ENCODE peak calls at places on chromosomes 1 and 21, in nine cellular contexts. L is lower lobe of right lung, G is ascending aorta, U is Karpas-422, R is WERI-Rb-1, O is GM23248, H is lung, Q is heart right ventricle, A is gastrocnemius medialis. Y is an unnamed sample. For H3K9me3, the result is how much of the 10 kb centered on the place peaks cover.

GRCh38 chr21:43467785-43468184 is 40.9 kb upstream of the SIK1 start:
- DNase-seq in L (peak), G (no peak), U (no peak), R (no peak), O (no peak), H (no peak), Q (no peak), A (no peak), Y (peak)

GRCh38 chr1:53254011-53254640 is 15.8 kb upstream of the MAGOH start:
- DNase-seq in L (no peak), G (no peak), U (no peak), R (no peak), O (peak), H (no peak), Q (no peak), A (no peak), Y (no peak)

GRCh38 chr1:154353460-154353904 is 28.2 kb downstream of the ATP8B2 start:
- DNase-seq in L (no peak), G (peak), U (no peak), R (no peak), O (peak), H (peak), Q (no peak), A (peak), Y (peak)

GRCh38 chr1:205073511-205073910 is 10.7 kb downstream of the TMEM81 start:
- DNase-seq in L (no peak), G (no peak), U (no peak), R (no peak), O (peak), H (no peak), Q (no peak), A (no peak), Y (no peak)

GRCh38 chr1:147676306-147677085 is 6.2 kb upstream of the ACP6 start:
- DNase-seq in L (no peak), G (no peak), U (no peak), R (no peak), O (peak), H (no peak), Q (no peak), A (no peak), Y (no peak)

GRCh38 chr1:162070094-162070748 is 730 bp downstream of the NOS1AP start:
- DNase-seq in L (peak), G (no peak), U (no peak), R (peak), O (peak), H (peak), Q (no peak), A (peak), Y (no peak)

GRCh38 chr1:94792876-94793605 is 27.1 kb upstream of the SLC44A3 start:
- DNase-seq in L (no peak), G (no peak), U (no peak), R (no peak), O (peak), H (no peak), Q (no peak), A (no peak), Y (no peak)

GRCh38 chr1:91851130-91852010 is 34.6 kb downstream of the TGFBR3 start:
- DNase-seq in L (peak), G (peak), U (no peak), R (no peak), O (peak), H (peak), Q (peak), A (peak), Y (no peak)

GRCh38 chr1:201503397-201504176 is 3.3 kb downstream of the CSRP1 start:
- DNase-seq in L (no peak), G (peak), U (no peak), R (peak), O (peak), H (no peak), Q (no peak), A (no peak), Y (no peak)

GRCh38 chr1:73205294-73205973 is 923.1 kb upstream of the NEGR1 start:
- DNase-seq in L (no peak), G (no peak), U (no peak), R (no peak), O (no peak), H (no peak), Q (no peak), A (no peak), Y (no peak)

GRCh38 chr1:81126989-81127571 is 673.7 kb upstream of the ADGRL2 start:
- DNase-seq in L (no peak), G (no peak), U (no peak), R (peak), O (no peak), H (no peak), Q (no peak), A (no peak), Y (no peak)

GRCh38 chr1:117599822-117600221 is 6.0 kb upstream of the TENT5C start:
- DNase-seq in L (no peak), G (peak), U (no peak), R (no peak), O (no peak), H (no peak), Q (no peak), A (peak), Y (no peak)

GRCh38 chr1:30512253-30512921 is 211.0 kb downstream of the MATN1 start:
- DNase-seq in L (no peak), G (no peak), U (no peak), R (no peak), O (peak), H (no peak), Q (no peak), A (no peak), Y (no peak)

GRCh38 chr1:237745545-237745944 is 145.2 kb downstream of the ZP4 start:
- DNase-seq in L (no peak), G (no peak), U (no peak), R (no peak), O (no peak), H (no peak), Q (no peak), A (no peak), Y (no peak)

GRCh38 chr21:45979141-45979631 is 2.4 kb upstream of the COL6A1 start:
- DNase-seq in L (peak), G (peak), U (no peak), R (peak), O (peak), H (no peak), Q (peak), A (no peak), Y (no peak)

GRCh38 chr1:111813440-111814304 is 58.0 kb downstream of the DDX20 start:
- DNase-seq in L (no peak), G (no peak), U (peak), R (peak), O (no peak), H (no peak), Q (no peak), A (no peak), Y (no peak)

GRCh38 chr1:16129316-16129715 is 26.6 kb downstream of the EPHA2 start:
- DNase-seq in L (no peak), G (no peak), U (no peak), R (no peak), O (no peak), H (no peak), Q (no peak), A (no peak), Y (no peak)

GRCh38 chr1:26003262-26003661 is 5.4 kb upstream of the PAFAH2 start:
- DNase-seq in L (no peak), G (no peak), U (no peak), R (no peak), O (no peak), H (no peak), Q (no peak), A (no peak), Y (no peak)

GRCh38 chr1:100152271-100152670 is 19.3 kb downstream of the TRMT13 start:
- DNase-seq in L (no peak), G (no peak), U (no peak), R (no peak), O (no peak), H (no peak), Q (no peak), A (no peak), Y (peak)

GRCh38 chr1:65418522-65419185 is 1.8 kb upstream of the LEPR start:
- DNase-seq in L (no peak), G (no peak), U (no peak), R (no peak), O (peak), H (no peak), Q (no peak), A (no peak), Y (no peak)

GRCh38 chr1:57605933-57606332 is 182.1 kb upstream of the DAB1 start:
- DNase-seq in L (no peak), G (no peak), U (no peak), R (no peak), O (no peak), H (no peak), Q (no peak), A (no peak), Y (no peak)

GRCh38 chr1:12475947-12476346 is 142.1 kb downstream of the DHRS3 start:
- DNase-seq in L (no peak), G (peak), U (no peak), R (no peak), O (no peak), H (no peak), Q (no peak), A (peak), Y (no peak)

GRCh38 chr21:45341779-45342178 is 54.1 kb upstream of the POFUT2 start:
- DNase-seq in L (no peak), G (no peak), U (no peak), R (no peak), O (no peak), H (no peak), Q (no peak), A (no peak), Y (no peak)

GRCh38 chr1:93904228-93904627 is 5.0 kb downstream of the GCLM start:
- DNase-seq in L (no peak), G (no peak), U (peak), R (no peak), O (peak), H (no peak), Q (no peak), A (no peak), Y (no peak)

GRCh38 chr1:219459321-219460105 is 153.4 kb downstream of the ZC3H11B start:
- DNase-seq in L (no peak), G (no peak), U (no peak), R (no peak), O (peak), H (no peak), Q (no peak), A (no peak), Y (no peak)

GRCh38 chr1:229068266-229069043 is 202.5 kb upstream of the RAB4A start:
- DNase-seq in L (peak), G (peak), U (no peak), R (no peak), O (no peak), H (peak), Q (no peak), A (peak), Y (no peak)

GRCh38 chr21:45912611-45913415 is 68.8 kb upstream of the COL6A1 start:
- DNase-seq in L (no peak), G (no peak), U (no peak), R (no peak), O (no peak), H (no peak), Q (no peak), A (no peak), Y (no peak)

GRCh38 chr21:26433386-26433785 is 139.7 kb downstream of the CYYR1 start:
- DNase-seq in L (no peak), G (no peak), U (no peak), R (no peak), O (peak), H (no peak), Q (no peak), A (no peak), Y (no peak)

GRCh38 chr1:227299238-227299637 is 19.1 kb downstream of the CDC42BPA start:
- DNase-seq in L (no peak), G (no peak), U (no peak), R (no peak), O (peak), H (no peak), Q (no peak), A (no peak), Y (no peak)

GRCh38 chr1:225767591-225768540 is 9.8 kb upstream of the SRP9 start:
- DNase-seq in L (peak), G (peak), U (peak), R (no peak), O (peak), H (peak), Q (peak), A (peak), Y (no peak)

GRCh38 chr1:228838717-228839500 is 103.6 kb downstream of the RHOU start:
- DNase-seq in L (no peak), G (no peak), U (no peak), R (no peak), O (no peak), H (no peak), Q (no peak), A (no peak), Y (no peak)

GRCh38 chr1:156115514-156116374 is 1.2 kb downstream of the LMNA start:
- DNase-seq in L (peak), G (peak), U (no peak), R (peak), O (peak), H (peak), Q (peak), A (peak), Y (no peak)

GRCh38 chr21:36211660-36212512 is 55.3 kb downstream of the DOP1B start:
- DNase-seq in L (no peak), G (no peak), U (no peak), R (no peak), O (peak), H (no peak), Q (no peak), A (no peak), Y (no peak)

GRCh38 chr1:100834779-100835645 is 59.6 kb downstream of the EXTL2 start:
- DNase-seq in L (no peak), G (no peak), U (peak), R (no peak), O (peak), H (no peak), Q (no peak), A (peak), Y (peak)

GRCh38 chr1:145425436-145426029 is at the start of gene NBPF20:
- DNase-seq in L (peak), G (peak), U (peak), R (peak), O (peak), H (peak), Q (peak), A (peak), Y (peak)

GRCh38 chr1:20440785-20441200 is 45.2 kb downstream of the CAMK2N1 start:
- DNase-seq in L (no peak), G (no peak), U (peak), R (peak), O (peak), H (peak), Q (no peak), A (peak), Y (peak)

GRCh38 chr1:20442920-20443625 is 42.9 kb downstream of the CAMK2N1 start:
- DNase-seq in L (no peak), G (no peak), U (peak), R (peak), O (peak), H (no peak), Q (no peak), A (no peak), Y (no peak)

GRCh38 chr1:20445956-20446355 is 40.1 kb downstream of the CAMK2N1 start:
- DNase-seq in L (no peak), G (no peak), U (no peak), R (no peak), O (no peak), H (no peak), Q (no peak), A (no peak), Y (no peak)

GRCh38 chr1:20446796-20447195 is 39.2 kb downstream of the CAMK2N1 start:
- DNase-seq in L (no peak), G (no peak), U (no peak), R (no peak), O (peak), H (no peak), Q (no peak), A (no peak), Y (no peak)

GRCh38 chr1:20443703-20444587 is 42.1 kb downstream of the CAMK2N1 start:
- DNase-seq in L (no peak), G (no peak), U (no peak), R (no peak), O (no peak), H (no peak), Q (no peak), A (no peak), Y (no peak)
- H3K9me3 ChIP-seq in L (under half), G (under half), U (under half), R (under half), O (under half), H (under half), Q (under half), A (under half), Y (under half)

GRCh38 chr21:9735421-9735961 is 785.9 kb upstream of the TPTE start:
- DNase-seq in L (no peak), G (peak), U (no peak), R (no peak), O (no peak), H (peak), Q (no peak), A (no peak), Y (no peak)
- H3K9me3 ChIP-seq in L (under half), G (under half), U (half or more), R (under half), O (under half), H (under half), Q (under half), A (under half), Y (half or more)

GRCh38 chr1:181490740-181491712 is 7.7 kb downstream of the CACNA1E start:
- DNase-seq in L (no peak), G (no peak), U (no peak), R (no peak), O (no peak), H (no peak), Q (no peak), A (peak), Y (no peak)

GRCh38 chr1:181493885-181494284 is 10.6 kb downstream of the CACNA1E start:
- DNase-seq in L (no peak), G (no peak), U (no peak), R (no peak), O (no peak), H (no peak), Q (no peak), A (no peak), Y (no peak)

GRCh38 chr1:181488884-181489283 is 5.6 kb downstream of the CACNA1E start:
- DNase-seq in L (no peak), G (no peak), U (no peak), R (no peak), O (no peak), H (no peak), Q (no peak), A (no peak), Y (no peak)

GRCh38 chr1:181493145-181493544 is 9.8 kb downstream of the CACNA1E start:
- DNase-seq in L (no peak), G (no peak), U (no peak), R (no peak), O (no peak), H (no peak), Q (no peak), A (no peak), Y (no peak)

GRCh38 chr1:181490276-181490675 is 7.0 kb downstream of the CACNA1E start:
- DNase-seq in L (no peak), G (no peak), U (no peak), R (no peak), O (no peak), H (no peak), Q (no peak), A (no peak), Y (no peak)
- H3K9me3 ChIP-seq in L (under half), G (under half), U (under half), R (under half), O (under half), H (under half), Q (under half), A (under half), Y (under half)

GRCh38 chr1:82867781-82868180 is 1067.0 kb downstream of the ADGRL2 start:
- DNase-seq in L (no peak), G (no peak), U (no peak), R (no peak), O (no peak), H (no peak), Q (no peak), A (no peak), Y (no peak)
- H3K9me3 ChIP-seq in L (under half), G (under half), U (under half), R (under half), O (under half), H (under half), Q (under half), A (under half), Y (under half)

Y was measured in CD4-positive, CD25-positive, alpha-beta regulatory T cell.